ENCODE peak calls at places on chromosomes 12 and 14, in five cellular contexts. One of them, this sample, is unnamed.

GRCh38 chr14:95066427-95066986 is 90.8 kb downstream of the DICER1 start:
- DNase-seq in gastrocnemius medialis: no peak
- DNase-seq in spleen: no peak
- DNase-seq in stomach: peak; percentile 1
- DNase-seq in A549: no peak
- DNase-seq in this sample: no peak

GRCh38 chr12:100494026-100494425 is 20.4 kb downstream of the NR1H4 start:
- DNase-seq in gastrocnemius medialis: no peak
- DNase-seq in spleen: no peak
- DNase-seq in stomach: no peak
- DNase-seq in A549: no peak
- DNase-seq in this sample: no peak

GRCh38 chr14:101354726-101355125 is 206.6 kb upstream of the DIO3 start:
- DNase-seq in gastrocnemius medialis: no peak
- DNase-seq in spleen: no peak
- DNase-seq in stomach: peak; percentile 13
- DNase-seq in A549: no peak
- DNase-seq in this sample: peak; percentile 68

GRCh38 chr14:103090481-103091020 is 4.0 kb upstream of the EXOC3L4 start:
- DNase-seq in gastrocnemius medialis: no peak
- DNase-seq in spleen: no peak
- DNase-seq in stomach: no peak
- DNase-seq in A549: no peak
- DNase-seq in this sample: no peak

GRCh38 chr14:28603606-28604005 is 163.0 kb upstream of the FOXG1 start:
- DNase-seq in gastrocnemius medialis: no peak
- DNase-seq in spleen: no peak
- DNase-seq in stomach: no peak
- DNase-seq in A549: no peak
- DNase-seq in this sample: no peak

GRCh38 chr12:31728289-31728916 is 418 bp downstream of the AMN1 start:
- DNase-seq in gastrocnemius medialis: no peak
- DNase-seq in spleen: no peak
- DNase-seq in stomach: peak; percentile 47
- DNase-seq in A549: peak; percentile 77
- DNase-seq in this sample: no peak

GRCh38 chr12:131830335-131831020 is 2.3 kb downstream of the MMP17 start:
- DNase-seq in gastrocnemius medialis: peak; percentile 42
- DNase-seq in spleen: peak; percentile 94
- DNase-seq in stomach: peak; percentile 59
- DNase-seq in A549: peak; percentile 58
- DNase-seq in this sample: peak; percentile 66

GRCh38 chr14:25882899-25883298 is 714.9 kb downstream of the NOVA1 start:
- DNase-seq in gastrocnemius medialis: no peak
- DNase-seq in spleen: no peak
- DNase-seq in stomach: no peak
- DNase-seq in A549: no peak
- DNase-seq in this sample: no peak

GRCh38 chr12:63301311-63301710 is 150.3 kb upstream of the AVPR1A start:
- DNase-seq in gastrocnemius medialis: no peak
- DNase-seq in spleen: no peak
- DNase-seq in stomach: no peak
- DNase-seq in A549: no peak
- DNase-seq in this sample: no peak

GRCh38 chr14:75542585-75543091 is 20.4 kb downstream of the BATF start:
- DNase-seq in gastrocnemius medialis: no peak
- DNase-seq in spleen: peak; percentile 96
- DNase-seq in stomach: peak; percentile 67
- DNase-seq in A549: no peak
- DNase-seq in this sample: no peak

GRCh38 chr12:43917896-43918295 is 82.0 kb downstream of the TMEM117 start:
- DNase-seq in gastrocnemius medialis: no peak
- DNase-seq in spleen: no peak
- DNase-seq in stomach: no peak
- DNase-seq in A549: no peak
- DNase-seq in this sample: no peak

GRCh38 chr12:105444050-105444808 is 113.7 kb downstream of the C12orf75 start:
- DNase-seq in gastrocnemius medialis: no peak
- DNase-seq in spleen: no peak
- DNase-seq in stomach: no peak
- DNase-seq in A549: no peak
- DNase-seq in this sample: no peak

GRCh38 chr12:34597548-34598351 is 575.5 kb downstream of the ALG10 start:
- DNase-seq in gastrocnemius medialis: no peak
- DNase-seq in spleen: peak; percentile 44
- DNase-seq in stomach: peak; percentile 19
- DNase-seq in A549: no peak
- DNase-seq in this sample: no peak

GRCh38 chr12:89140141-89140540 is 212.2 kb downstream of the DUSP6 start:
- DNase-seq in gastrocnemius medialis: no peak
- DNase-seq in spleen: no peak
- DNase-seq in stomach: no peak
- DNase-seq in A549: no peak
- DNase-seq in this sample: no peak

GRCh38 chr12:57549909-57550627 is at the start of gene KIF5A:
- DNase-seq in gastrocnemius medialis: no peak
- DNase-seq in spleen: peak; percentile 87
- DNase-seq in stomach: no peak
- DNase-seq in A549: peak; percentile 69
- DNase-seq in this sample: peak; percentile 40

GRCh38 chr14:56874375-56874774 is 64.1 kb upstream of the OTX2 start:
- DNase-seq in gastrocnemius medialis: no peak
- DNase-seq in spleen: no peak
- DNase-seq in stomach: peak; percentile 66
- DNase-seq in A549: peak; percentile 7
- DNase-seq in this sample: no peak

GRCh38 chr14:59248170-59248569 is 59.7 kb downstream of the DAAM1 start:
- DNase-seq in gastrocnemius medialis: no peak
- DNase-seq in spleen: no peak
- DNase-seq in stomach: no peak
- DNase-seq in A549: no peak
- DNase-seq in this sample: no peak

GRCh38 chr12:50220357-50221061 is 53.3 kb upstream of the CERS5 start:
- DNase-seq in gastrocnemius medialis: no peak
- DNase-seq in spleen: no peak
- DNase-seq in stomach: no peak
- DNase-seq in A549: no peak
- DNase-seq in this sample: no peak

GRCh38 chr12:17853054-17853453 is 236.9 kb downstream of the RERGL start:
- DNase-seq in gastrocnemius medialis: no peak
- DNase-seq in spleen: no peak
- DNase-seq in stomach: no peak
- DNase-seq in A549: no peak
- DNase-seq in this sample: no peak

GRCh38 chr12:57552692-57553321 is 3.0 kb downstream of the KIF5A start:
- DNase-seq in gastrocnemius medialis: no peak
- DNase-seq in spleen: no peak
- DNase-seq in stomach: no peak
- DNase-seq in A549: no peak
- DNase-seq in this sample: no peak

GRCh38 chr14:45649051-45649450 is 396.0 kb upstream of the MIS18BP1 start:
- DNase-seq in gastrocnemius medialis: no peak
- DNase-seq in spleen: no peak
- DNase-seq in stomach: no peak
- DNase-seq in A549: no peak
- DNase-seq in this sample: no peak

DNA sequence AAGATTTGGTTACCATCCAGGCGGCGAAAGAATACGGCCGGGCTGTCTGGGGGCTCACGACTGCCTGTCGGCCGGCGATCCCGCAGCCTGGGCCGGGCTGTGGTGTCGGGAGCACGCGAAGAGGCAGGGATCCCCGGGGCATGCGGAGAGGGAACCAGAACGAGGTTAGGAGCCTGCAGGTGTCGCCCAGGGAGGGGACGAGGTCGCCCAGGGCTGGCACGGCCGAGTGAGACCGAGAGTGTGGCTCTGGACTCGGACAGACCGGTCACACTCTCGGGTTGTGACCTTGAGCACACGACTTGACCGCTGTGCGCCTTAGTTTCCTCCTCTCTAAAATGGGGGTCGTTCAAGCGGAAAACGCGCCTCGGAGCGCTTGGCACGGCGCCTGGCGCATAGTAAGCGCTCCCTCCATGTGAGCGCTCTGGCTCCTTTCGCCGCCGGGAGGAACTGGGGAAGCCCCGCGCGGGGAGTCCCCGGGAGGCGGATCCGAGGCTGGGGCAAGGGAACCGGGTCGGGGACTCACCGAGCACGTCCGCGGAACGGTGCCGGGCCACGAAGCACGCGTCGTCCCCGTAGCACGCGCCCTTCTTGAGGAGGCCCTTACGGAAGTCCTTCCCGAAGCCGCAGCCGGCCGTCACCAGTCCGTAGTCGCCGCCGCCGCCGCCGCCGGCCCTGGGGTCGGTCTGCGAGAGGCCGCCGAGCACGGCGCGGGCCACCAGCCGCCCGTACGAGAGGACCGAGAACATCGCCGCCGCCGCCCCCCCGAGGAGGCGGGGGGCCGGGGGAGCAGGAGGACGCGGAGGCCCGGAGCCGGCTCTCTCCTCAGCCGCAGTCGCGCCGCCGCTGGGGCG is 607 bp downstream of the PPTC7 start:
- DNase-seq in gastrocnemius medialis: peak; percentile 61
- DNase-seq in spleen: peak; percentile 95
- DNase-seq in stomach: peak; percentile 56
- DNase-seq in A549: no peak
- DNase-seq in this sample: peak; percentile 66
- TF ChIP-seq POLR2A in gastrocnemius medialis: peak; percentile 44
- TF ChIP-seq POLR2A in spleen: no peak
- TF ChIP-seq POLR2A in stomach: no peak
- TF ChIP-seq POLR2A in A549: no peak
- TF ChIP-seq POLR2A in this sample: no peak

GRCh38 chr12:108804361-108804949 is 52.9 kb downstream of the SSH1 start:
- DNase-seq in gastrocnemius medialis: no peak
- DNase-seq in spleen: peak; percentile 72
- DNase-seq in stomach: no peak
- DNase-seq in A549: no peak
- DNase-seq in this sample: peak; percentile 82

GRCh38 chr12:108801736-108802665 is 55.4 kb downstream of the SSH1 start:
- DNase-seq in gastrocnemius medialis: peak; percentile 92
- DNase-seq in spleen: peak; percentile 65
- DNase-seq in stomach: no peak
- DNase-seq in A549: no peak
- DNase-seq in this sample: peak; percentile 66

GRCh38 chr12:108805136-108805535 is 52.2 kb downstream of the SSH1 start:
- DNase-seq in gastrocnemius medialis: no peak
- DNase-seq in spleen: no peak
- DNase-seq in stomach: no peak
- DNase-seq in A549: no peak
- DNase-seq in this sample: no peak

GRCh38 chr12:108802666-108803036 is 54.7 kb downstream of the SSH1 start:
- DNase-seq in gastrocnemius medialis: no peak
- DNase-seq in spleen: no peak
- DNase-seq in stomach: no peak
- DNase-seq in A549: no peak
- DNase-seq in this sample: no peak

GRCh38 chr12:108803428-108804105 is 53.8 kb downstream of the SSH1 start:
- DNase-seq in gastrocnemius medialis: peak; percentile 69
- DNase-seq in spleen: peak; percentile 78
- DNase-seq in stomach: peak; percentile 80
- DNase-seq in A549: peak; percentile 92
- DNase-seq in this sample: peak; percentile 93
- H3K4me1 ChIP-seq in gastrocnemius medialis: peaks cover 62% of the 10 kb centered on the region
- H3K4me1 ChIP-seq in spleen: peaks cover 29% of the 10 kb centered on the region
- H3K4me1 ChIP-seq in stomach: peaks cover 24% of the 10 kb centered on the region
- H3K4me1 ChIP-seq in A549: peaks cover 6% of the 10 kb centered on the region
- H3K4me1 ChIP-seq in this sample: peaks cover 9% of the 10 kb centered on the region

DNA sequence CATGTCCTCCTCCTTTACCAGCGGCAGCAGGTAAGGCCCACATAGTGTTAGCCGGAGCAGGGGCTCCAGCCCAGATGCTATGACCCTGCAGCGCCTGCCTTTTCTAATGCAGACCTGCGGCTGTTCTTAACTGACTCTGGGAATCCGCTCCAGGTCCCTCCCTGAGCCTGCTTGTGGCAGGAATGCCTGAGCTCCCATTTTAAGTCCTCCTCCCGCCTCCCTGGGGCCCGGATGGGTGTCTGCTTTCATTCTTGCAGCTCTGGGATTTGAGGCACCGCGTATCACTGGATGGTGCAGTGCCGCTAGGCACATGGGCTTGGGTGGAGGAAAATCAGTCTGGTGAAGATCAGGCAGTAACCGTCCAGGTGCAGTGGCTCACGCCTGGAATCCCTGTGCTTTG is 7.6 kb downstream of the TSPAN9 start:
- DNase-seq in gastrocnemius medialis: no peak
- DNase-seq in spleen: peak; percentile 54
- DNase-seq in stomach: no peak
- DNase-seq in A549: no peak
- DNase-seq in this sample: no peak
- H3K4me3 ChIP-seq in gastrocnemius medialis: no peak overlapping the region
- H3K4me3 ChIP-seq in spleen: no peak overlapping the region
- H3K4me3 ChIP-seq in stomach: no peak overlapping the region
- H3K4me3 ChIP-seq in A549: no peak overlapping the region
- H3K4me3 ChIP-seq in this sample: no peak overlapping the region

GRCh38 chr14:20343092-20343854 is at the start of gene PARP2:
- DNase-seq in gastrocnemius medialis: peak; percentile 97
- DNase-seq in spleen: peak; percentile 97
- DNase-seq in stomach: peak; percentile 95
- DNase-seq in A549: peak; percentile 96
- DNase-seq in this sample: peak; percentile 95
- TF ChIP-seq POLR2A in gastrocnemius medialis: peak; percentile 97
- TF ChIP-seq POLR2A in spleen: no peak
- TF ChIP-seq POLR2A in stomach: no peak
- TF ChIP-seq POLR2A in A549: peak; percentile 96
- TF ChIP-seq POLR2A in this sample: peak; percentile 67

DNA sequence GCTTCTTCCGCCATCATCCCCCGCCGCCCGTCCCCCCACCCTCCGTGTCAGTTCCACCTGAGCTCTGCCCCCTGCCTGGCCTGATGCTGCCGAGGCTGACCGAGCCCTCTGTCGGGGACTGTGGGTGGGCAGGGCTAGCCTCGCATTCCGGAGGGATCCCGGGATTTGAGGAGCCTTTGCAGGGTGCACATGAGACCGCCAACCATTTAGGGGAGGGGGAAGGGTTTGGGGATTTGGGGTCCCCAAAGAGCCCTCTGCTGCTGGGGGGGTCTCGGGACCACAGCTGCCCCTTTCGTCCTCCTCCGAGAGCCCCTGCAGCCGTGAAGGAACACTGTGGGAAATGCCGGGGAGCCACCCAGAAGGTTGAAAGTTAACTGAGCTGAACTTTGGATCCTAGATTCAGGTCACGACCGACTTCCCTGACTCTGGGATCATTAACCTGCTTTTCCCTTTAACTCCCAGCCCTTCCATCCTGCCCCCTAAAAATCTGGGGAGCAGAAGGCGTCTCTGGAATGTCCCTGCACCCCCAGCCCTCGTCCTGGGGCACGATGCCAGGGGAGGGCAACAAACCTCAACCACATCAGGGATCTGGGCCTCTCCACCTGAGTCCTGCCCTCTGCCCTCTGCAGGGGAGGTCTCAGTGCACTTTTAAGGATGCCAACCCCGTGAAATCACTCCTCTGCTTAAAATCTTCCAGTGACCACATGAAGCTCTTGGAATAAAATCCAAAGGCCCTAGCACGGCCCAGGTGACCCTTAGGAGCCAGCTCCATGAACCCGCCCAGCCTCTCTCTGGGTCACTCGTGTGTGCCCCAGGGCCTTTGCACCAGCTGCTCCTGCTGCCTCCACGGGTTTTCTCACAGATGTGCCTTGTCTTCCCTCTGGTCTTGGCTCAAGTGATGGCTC is 94.9 kb downstream of the RFLNA start:
- DNase-seq in gastrocnemius medialis: no peak
- DNase-seq in spleen: no peak
- DNase-seq in stomach: no peak
- DNase-seq in A549: no peak
- DNase-seq in this sample: peak; percentile 42
- H3K4me1 ChIP-seq in gastrocnemius medialis: peaks cover 75% of the 10 kb centered on the region
- H3K4me1 ChIP-seq in spleen: peaks cover 73% of the 10 kb centered on the region
- H3K4me1 ChIP-seq in stomach: peaks cover 80% of the 10 kb centered on the region
- H3K4me1 ChIP-seq in A549: peaks cover 69% of the 10 kb centered on the region
- H3K4me1 ChIP-seq in this sample: peaks cover 58% of the 10 kb centered on the region